ENCODE peak calls at places on chromosome 15, in nine cellular contexts. H, S, U, B, O, Q, W, E and R are unnamed samples.

GRCh38 chr15:62362608-62363007 is 197.5 kb upstream of the C2CD4B start:
- DNase-seq in H (no peak), S (no peak), U (no peak), B (no peak), O (no peak), Q (no peak), W (no peak), E (no peak), R (peak)

GRCh38 chr15:101250931-101251829 is 668 bp downstream of the CHSY1 start:
- DNase-seq in H (peak), S (peak), U (no peak), B (no peak), O (no peak), Q (peak), W (peak), E (peak), R (peak)

GRCh38 chr15:66777054-66777453 is 75.0 kb downstream of the SMAD6 start:
- DNase-seq in H (no peak), S (no peak), U (no peak), B (no peak), O (no peak), Q (no peak), W (no peak), E (no peak), R (no peak)

GRCh38 chr15:67835349-67836133 is 4.3 kb downstream of the RNU6-1 start:
- DNase-seq in H (no peak), S (no peak), U (no peak), B (no peak), O (no peak), Q (no peak), W (no peak), E (no peak), R (no peak)

GRCh38 chr15:91855684-91856553 is 2.4 kb downstream of the SLCO3A1 start:
- DNase-seq in H (peak), S (no peak), U (no peak), B (no peak), O (no peak), Q (no peak), W (no peak), E (peak), R (no peak)

GRCh38 chr15:71532994-71533393 is 277.4 kb upstream of the NR2E3 start:
- DNase-seq in H (peak), S (peak), U (no peak), B (no peak), O (no peak), Q (no peak), W (no peak), E (peak), R (peak)

GRCh38 chr15:74158855-74159650 is 14.5 kb upstream of the ISLR start:
- DNase-seq in H (no peak), S (no peak), U (no peak), B (no peak), O (no peak), Q (no peak), W (no peak), E (no peak), R (no peak)

GRCh38 chr15:66880380-66881155 is 178.5 kb downstream of the SMAD6 start:
- DNase-seq in H (no peak), S (no peak), U (no peak), B (no peak), O (no peak), Q (no peak), W (peak), E (no peak), R (no peak)

GRCh38 chr15:64636541-64636940 is 138.8 kb downstream of the RBPMS2 start:
- DNase-seq in H (no peak), S (no peak), U (no peak), B (no peak), O (no peak), Q (no peak), W (no peak), E (no peak), R (no peak)

GRCh38 chr15:42919308-42919707 is 1.3 kb downstream of the TTBK2 start:
- DNase-seq in H (no peak), S (no peak), U (no peak), B (no peak), O (no peak), Q (no peak), W (no peak), E (no peak), R (no peak)

GRCh38 chr15:93205413-93205812 is 116.4 kb upstream of the RGMA start:
- DNase-seq in H (no peak), S (no peak), U (no peak), B (no peak), O (no peak), Q (no peak), W (no peak), E (no peak), R (no peak)

GRCh38 chr15:40549894-40550293 is 14.9 kb downstream of the CCDC32 start:
- DNase-seq in H (no peak), S (no peak), U (no peak), B (peak), O (no peak), Q (no peak), W (no peak), E (no peak), R (no peak)

GRCh38 chr15:78104119-78104479 is 11.7 kb downstream of the SH2D7 start:
- DNase-seq in H (peak), S (no peak), U (no peak), B (no peak), O (no peak), Q (no peak), W (no peak), E (no peak), R (no peak)

GRCh38 chr15:90957105-90957790 is 2.6 kb downstream of the RCCD1 start:
- DNase-seq in H (no peak), S (peak), U (peak), B (no peak), O (no peak), Q (no peak), W (peak), E (no peak), R (peak)

GRCh38 chr15:98075441-98075840 is 114.9 kb downstream of the ARRDC4 start:
- DNase-seq in H (no peak), S (no peak), U (no peak), B (no peak), O (no peak), Q (no peak), W (no peak), E (no peak), R (no peak)

GRCh38 chr15:55737373-55737772 is 5.6 kb downstream of the PRTG start:
- DNase-seq in H (peak), S (peak), U (no peak), B (no peak), O (no peak), Q (no peak), W (no peak), E (no peak), R (peak)

GRCh38 chr15:77499087-77499765 is 78.5 kb downstream of the HMG20A start:
- DNase-seq in H (no peak), S (peak), U (no peak), B (no peak), O (no peak), Q (no peak), W (peak), E (no peak), R (peak)